ENCODE peak calls at places on chromosome 9, in four cellular contexts. R is LoVo; D is activated gamma-delta T cell treated with anti-CD3 and anti-CD28 coated beads, Interleukin-2, amount 50 U/mL, for 16 hours; L is hypothalamus. S is an unnamed sample.

GRCh38 chr9:87872079-87872624 is 10.5 kb upstream of the SPATA31E1 start:
- DNase-seq in R (no peak), D (no peak), L (no peak), S (no peak)

GRCh38 chr9:100098241-100098886 is 436 bp downstream of the ERP44 start:
- DNase-seq in R (peak; percentile 85), D (peak; percentile 1), L (peak; percentile 42), S (no peak)

GRCh38 chr9:82706781-82707180 is 356.2 kb downstream of the RASEF start:
- DNase-seq in R (no peak), D (no peak), L (no peak), S (no peak)

GRCh38 chr9:31119882-31120481 is 1264.5 kb upstream of the ACO1 start:
- DNase-seq in R (peak; percentile 31), D (peak; percentile 6), L (no peak), S (no peak)

GRCh38 chr9:72871685-72872084 is 81.2 kb downstream of the ALDH1A1 start:
- DNase-seq in R (peak; percentile 49), D (no peak), L (no peak), S (no peak)

GRCh38 chr9:133102190-133103021 is 18.6 kb downstream of the RALGDS start:
- DNase-seq in R (no peak), D (no peak), L (no peak), S (no peak)

GRCh38 chr9:136665111-136665703 is 2.5 kb downstream of the EGFL7 start:
- DNase-seq in R (no peak), D (no peak), L (no peak), S (peak; percentile 49)

GRCh38 chr9:7210854-7211637 is 453.3 kb downstream of the KDM4C start:
- DNase-seq in R (no peak), D (no peak), L (no peak), S (no peak)

GRCh38 chr9:8895498-8896224 is 1096.1 kb upstream of the DMAC1 start:
- DNase-seq in R (peak; percentile 22), D (no peak), L (no peak), S (no peak)

GRCh38 chr9:37840560-37841194 is 40.1 kb downstream of the DCAF10 start:
- DNase-seq in R (peak; percentile 6), D (no peak), L (no peak), S (no peak)

GRCh38 chr9:118059520-118060278 is 355.5 kb downstream of the TLR4 start:
- DNase-seq in R (peak; percentile 44), D (no peak), L (no peak), S (peak; percentile 44)

GRCh38 chr9:17225407-17225806 is 90.6 kb downstream of the CNTLN start:
- DNase-seq in R (no peak), D (no peak), L (no peak), S (no peak)

GRCh38 chr9:128169925-128170324 is 9.9 kb downstream of the BBLN start:
- DNase-seq in R (no peak), D (no peak), L (no peak), S (no peak)

GRCh38 chr9:114733814-114734213 is 51.8 kb upstream of the TEX48 start:
- DNase-seq in R (peak; percentile 24), D (no peak), L (no peak), S (no peak)

GRCh38 chr9:34139477-34140146 is 13.1 kb upstream of the DCAF12 start:
- DNase-seq in R (no peak), D (no peak), L (no peak), S (no peak)

GRCh38 chr9:2610985-2611384 is 10.6 kb upstream of the VLDLR start:
- DNase-seq in R (no peak), D (no peak), L (no peak), S (no peak)

GRCh38 chr9:25648116-25648515 is 30.1 kb downstream of the TUSC1 start:
- DNase-seq in R (no peak), D (no peak), L (no peak), S (no peak)

GRCh38 chr9:34072410-34072809 is 23.7 kb upstream of the UBAP2 start:
- DNase-seq in R (peak; percentile 49), D (no peak), L (no peak), S (no peak)

GRCh38 chr9:101432171-101432570 is 3.4 kb downstream of the ALDOB start:
- DNase-seq in R (no peak), D (no peak), L (no peak), S (no peak)

GRCh38 chr9:135103001-135103446 is 15.6 kb downstream of the OLFM1 start:
- DNase-seq in R (no peak), D (no peak), L (no peak), S (no peak)

GRCh38 chr9:102507044-102507687 is 488.0 kb upstream of the CYLC2 start:
- DNase-seq in R (no peak), D (no peak), L (no peak), S (no peak)

GRCh38 chr9:89567649-89568048 is 37.2 kb upstream of the GADD45G start:
- DNase-seq in R (no peak), D (no peak), L (no peak), S (no peak)

GRCh38 chr9:133716564-133717112 is 21.5 kb downstream of the SARDH start:
- DNase-seq in R (no peak), D (no peak), L (no peak), S (no peak)

GRCh38 chr9:23434654-23435053 is 391.4 kb downstream of the ELAVL2 start:
- DNase-seq in R (no peak), D (no peak), L (no peak), S (no peak)

GRCh38 chr9:128143409-128144238 is 5.6 kb upstream of the LCN2 start:
- DNase-seq in R (no peak), D (no peak), L (no peak), S (no peak)

GRCh38 chr9:94100152-94100879 is 16.1 kb downstream of the PTPDC1 start:
- DNase-seq in R (no peak), D (no peak), L (no peak), S (no peak)

GRCh38 chr9:110410926-110411325 is 73.3 kb upstream of the TXNDC8 start:
- DNase-seq in R (no peak), D (no peak), L (no peak), S (no peak)

GRCh38 chr9:63817622-63818518 is 1467.1 kb downstream of the FOXD4L5 start:
- DNase-seq in R (no peak), D (peak; percentile 51), L (no peak), S (peak; percentile 35)

GRCh38 chr9:20200900-20201495 is 412.2 kb upstream of the SLC24A2 start:
- DNase-seq in R (no peak), D (no peak), L (no peak), S (no peak)

GRCh38 chr9:88418025-88418424 is 29.8 kb downstream of the SPIN1 start:
- DNase-seq in R (no peak), D (no peak), L (no peak), S (no peak)

GRCh38 chr9:109411069-109411761 is 86.9 kb downstream of the PTPN3 start:
- DNase-seq in R (no peak), D (no peak), L (no peak), S (no peak)

GRCh38 chr9:10062629-10063395 is 550.0 kb downstream of the PTPRD start:
- DNase-seq in R (no peak), D (no peak), L (no peak), S (no peak)

GRCh38 chr9:36401179-36401740 is 1.2 kb upstream of the RNF38 start:
- DNase-seq in R (peak; percentile 83), D (no peak), L (peak; percentile 79), S (no peak)

GRCh38 chr9:134895103-134895502 is 14.5 kb downstream of the FCN2 start:
- DNase-seq in R (no peak), D (no peak), L (no peak), S (no peak)

GRCh38 chr9:37501957-37502596 is 16.3 kb downstream of the POLR1E start:
- DNase-seq in R (no peak), D (no peak), L (no peak), S (no peak)

GRCh38 chr9:123401879-123402513 is 46.0 kb downstream of the CRB2 start:
- DNase-seq in R (peak; percentile 8), D (no peak), L (no peak), S (peak; percentile 55)

S was measured in neural crest cell.